ENCODE peak calls at places on chromosome 7, in five cellular contexts. F is GM12891, L is Panc1, A is stomach, K is breast epithelium. U is an unnamed sample.

GRCh38 chr7:107815254-107815882 is 12.3 kb upstream of the SLC26A3 start:
- DNase-seq in K (no peak), F (peak), A (no peak), L (no peak), U (no peak)

GRCh38 chr7:137454169-137455166 is 110.9 kb upstream of the PTN start:
- DNase-seq in K (peak), L (peak), F (no peak), A (no peak), U (no peak)

GRCh38 chr7:137266764-137267163 is 76.8 kb downstream of the PTN start:
- DNase-seq in A (no peak), L (no peak), F (no peak), K (no peak), U (no peak)

GRCh38 chr7:151904270-151904669 is 27.4 kb upstream of the PRKAG2 start:
- DNase-seq in L (no peak), K (no peak), A (no peak), F (no peak), U (no peak)

GRCh38 chr7:111198255-111198654 is 107.3 kb downstream of the LRRN3 start:
- DNase-seq in K (no peak), L (peak), A (no peak), F (no peak), U (no peak)

GRCh38 chr7:10998984-10999757 is 25.5 kb downstream of the PHF14 start:
- DNase-seq in A (no peak), K (no peak), F (no peak), L (no peak), U (no peak)

GRCh38 chr7:67788689-67789088 is 792.1 kb downstream of the TYW1 start:
- DNase-seq in L (no peak), A (no peak), F (no peak), K (no peak), U (no peak)

GRCh38 chr7:105268056-105268455 is 120.7 kb downstream of the SRPK2 start:
- DNase-seq in A (no peak), L (peak), F (no peak), K (no peak), U (no peak)

GRCh38 chr7:104955276-104955675 is 58.7 kb upstream of the KMT2E start:
- DNase-seq in F (no peak), L (no peak), A (no peak), K (no peak), U (no peak)

GRCh38 chr7:134724606-134725005 is 54.8 kb upstream of the CALD1 start:
- DNase-seq in K (no peak), F (no peak), L (peak), A (no peak), U (no peak)

GRCh38 chr7:45646996-45647411 is 72.8 kb downstream of the ADCY1 start:
- DNase-seq in A (peak), K (no peak), F (no peak), L (no peak), U (no peak)

GRCh38 chr7:2165610-2166594 is 66.8 kb downstream of the MAD1L1 start:
- DNase-seq in F (peak), L (no peak), A (no peak), K (no peak), U (no peak)

GRCh38 chr7:102991077-102991539 is 78.3 kb downstream of the LRRC17 start:
- DNase-seq in A (no peak), L (no peak), F (no peak), K (no peak), U (peak)

GRCh38 chr7:24025094-24025493 is 258.9 kb upstream of the NPY start:
- DNase-seq in L (no peak), F (no peak), A (no peak), K (no peak), U (no peak)

GRCh38 chr7:1351881-1352625 is 107.2 kb downstream of the MICALL2 start:
- DNase-seq in K (no peak), L (no peak), F (no peak), A (no peak), U (no peak)

GRCh38 chr7:41053830-41054229 is 649.1 kb downstream of the INHBA start:
- DNase-seq in F (no peak), K (no peak), A (no peak), L (no peak), U (no peak)

GRCh38 chr7:151389768-151390593 is 19.9 kb downstream of the WDR86 start:
- DNase-seq in K (no peak), A (no peak), F (no peak), L (no peak), U (no peak)

GRCh38 chr7:12161146-12161545 is 49.9 kb upstream of the TMEM106B start:
- DNase-seq in K (no peak), L (no peak), F (no peak), A (no peak), U (no peak)

GRCh38 chr7:95295399-95295798 is 28.9 kb downstream of the PON1 start:
- DNase-seq in K (no peak), F (no peak), L (no peak), A (no peak), U (no peak)

GRCh38 chr7:95297041-95297440 is 27.3 kb downstream of the PON1 start:
- DNase-seq in K (no peak), F (no peak), L (no peak), A (no peak), U (no peak)

GRCh38 chr7:95298091-95298490 is 26.2 kb downstream of the PON1 start:
- DNase-seq in F (no peak), L (no peak), K (no peak), A (no peak), U (no peak)

DNA sequence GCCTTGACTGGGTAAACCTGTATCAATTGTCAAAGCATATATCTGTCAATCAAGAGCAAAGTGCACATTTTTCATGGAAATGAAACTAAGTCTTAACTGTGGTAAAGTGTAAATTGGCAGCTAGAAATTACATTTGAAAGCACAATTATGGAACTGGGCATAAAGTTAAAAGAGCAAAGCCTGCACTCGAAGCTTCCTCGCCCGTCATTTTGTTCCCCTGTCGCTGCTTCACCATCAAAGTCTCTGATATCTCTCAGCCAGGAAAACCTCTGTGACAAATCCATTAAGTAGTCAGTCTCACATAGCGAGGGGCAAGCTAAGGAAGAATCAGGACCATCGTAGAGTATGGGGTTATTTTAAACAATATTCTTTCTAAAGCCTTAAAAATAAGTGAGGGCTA is 27.9 kb downstream of the PON1 start:
- DNase-seq in L (no peak), A (no peak), K (no peak), F (no peak), U (no peak)
- TF ChIP-seq POLR2AphosphoS5 in L (no peak), A (no peak), K (no peak), F (no peak), U (no peak)

GRCh38 chr7:101288439-101288838 is 33.2 kb downstream of the IFT22 start:
- DNase-seq in A (no peak), F (no peak), K (no peak), L (no peak), U (no peak)

GRCh38 chr7:101285171-101285570 is 36.4 kb downstream of the IFT22 start:
- DNase-seq in K (no peak), F (no peak), L (no peak), A (no peak), U (no peak)

GRCh38 chr7:101287032-101287431 is 34.6 kb downstream of the IFT22 start:
- DNase-seq in A (no peak), F (no peak), K (no peak), L (no peak), U (peak)
- TF ChIP-seq POLR2AphosphoS5 in A (no peak), F (no peak), K (no peak), L (no peak), U (no peak)

GRCh38 chr7:139648941-139649425 is 125.5 kb downstream of the CLEC2L start:
- DNase-seq in F (peak), K (no peak), A (peak), L (no peak), U (peak)
- TF ChIP-seq POLR2AphosphoS5 in F (no peak), K (no peak), A (no peak), L (no peak), U (no peak)

GRCh38 chr7:5677538-5678294 is 103.7 kb downstream of the RNF216 start:
- DNase-seq in A (peak), F (no peak), L (no peak), K (no peak), U (no peak)
- TF ChIP-seq POLR2AphosphoS5 in A (no peak), F (no peak), L (no peak), K (no peak), U (no peak)

GRCh38 chr7:48296976-48297375 is 125.7 kb downstream of the ABCA13 start:
- DNase-seq in K (no peak), L (no peak), A (no peak), F (no peak), U (no peak)

GRCh38 chr7:48299580-48300169 is 128.4 kb downstream of the ABCA13 start:
- DNase-seq in F (peak), K (peak), L (peak), A (no peak), U (peak)

GRCh38 chr7:48300301-48300700 is 129.0 kb downstream of the ABCA13 start:
- DNase-seq in K (no peak), F (no peak), A (no peak), L (no peak), U (no peak)

GRCh38 chr7:48301201-48301600 is 129.9 kb downstream of the ABCA13 start:
- DNase-seq in K (no peak), L (no peak), A (no peak), F (no peak), U (no peak)

DNA sequence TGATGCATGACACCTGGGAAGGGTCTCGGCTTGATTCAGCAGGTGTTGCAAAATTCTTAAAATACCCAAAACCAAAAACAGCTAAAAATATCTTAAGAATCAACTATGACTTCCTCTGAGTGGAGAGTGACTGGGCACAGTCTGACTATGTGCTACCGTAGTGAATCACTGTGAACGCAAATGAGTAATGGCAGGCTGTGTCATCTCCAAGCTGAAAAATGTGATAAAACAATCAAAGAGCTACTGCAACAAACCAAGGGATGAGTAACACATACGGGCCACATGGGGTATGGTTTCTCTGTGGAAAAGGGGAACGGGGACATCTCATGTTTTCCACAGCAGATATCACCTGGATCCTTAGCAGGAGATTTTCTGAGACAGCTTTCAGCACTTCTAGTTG is 127.5 kb downstream of the ABCA13 start:
- DNase-seq in L (peak), K (no peak), F (no peak), A (no peak), U (no peak)
- TF ChIP-seq POLR2AphosphoS5 in L (no peak), K (no peak), F (no peak), A (no peak), U (no peak)

GRCh38 chr7:18550574-18550973 is 55.0 kb downstream of the HDAC9 start:
- DNase-seq in L (no peak), F (no peak), A (no peak), K (no peak), U (no peak)

GRCh38 chr7:18548569-18548968 is 53.0 kb downstream of the HDAC9 start:
- DNase-seq in A (no peak), K (no peak), L (no peak), F (no peak), U (no peak)

GRCh38 chr7:18546576-18546975 is 51.0 kb downstream of the HDAC9 start:
- DNase-seq in F (no peak), L (no peak), K (no peak), A (no peak), U (no peak)

GRCh38 chr7:18552311-18552916 is 56.9 kb downstream of the HDAC9 start:
- DNase-seq in L (no peak), K (no peak), F (no peak), A (no peak), U (no peak)

DNA sequence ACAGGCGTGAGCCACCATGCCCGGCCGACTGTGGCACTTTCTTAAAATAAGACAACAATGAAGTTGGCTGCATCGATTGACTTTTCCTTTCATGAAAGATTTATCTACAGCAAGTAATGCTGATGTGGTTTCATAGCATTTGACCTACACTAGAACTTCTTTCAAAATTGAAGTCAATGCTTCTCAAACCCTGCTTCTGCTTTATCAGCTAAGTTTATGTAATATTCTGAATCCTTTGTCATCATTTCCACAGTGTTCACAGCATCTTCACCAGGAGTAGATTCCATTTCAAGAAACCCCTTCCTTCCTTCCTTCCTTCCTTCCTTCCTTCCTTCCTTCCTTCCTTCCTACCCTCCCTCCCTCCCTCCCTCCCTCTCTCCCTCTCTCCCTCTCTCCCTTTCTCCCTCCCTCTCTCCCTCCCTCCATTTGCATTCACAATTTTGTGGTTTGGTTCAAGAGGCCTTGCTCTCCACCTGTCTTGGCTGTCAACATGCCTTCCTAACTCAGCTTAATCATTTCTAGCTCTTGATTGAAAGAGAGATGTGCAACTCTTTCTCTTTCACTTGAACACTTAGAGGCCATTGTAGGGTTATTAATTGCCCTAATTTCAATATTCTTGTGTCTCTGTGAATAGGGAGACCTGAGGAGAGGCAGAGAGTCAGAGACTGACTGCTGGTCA is 52.1 kb downstream of the HDAC9 start:
- DNase-seq in F (no peak), L (no peak), K (no peak), A (no peak), U (no peak)
- TF ChIP-seq POLR2AphosphoS5 in F (no peak), L (no peak), K (no peak), A (no peak), U (no peak)

GRCh38 chr7:100466830-100467605 is 3.0 kb upstream of the SPACDR start:
- DNase-seq in K (no peak), A (no peak), F (no peak), L (no peak), U (no peak)

GRCh38 chr7:100471021-100471420 is 7.0 kb upstream of the SPACDR start:
- DNase-seq in F (no peak), K (no peak), A (no peak), L (no peak), U (no peak)

GRCh38 chr7:100472121-100472851 is 6.7 kb downstream of the TSC22D4 start:
- DNase-seq in K (no peak), L (no peak), A (no peak), F (no peak), U (no peak)

GRCh38 chr7:100467638-100468373 is 3.7 kb upstream of the SPACDR start:
- DNase-seq in F (no peak), L (no peak), A (no peak), K (no peak), U (no peak)

DNA sequence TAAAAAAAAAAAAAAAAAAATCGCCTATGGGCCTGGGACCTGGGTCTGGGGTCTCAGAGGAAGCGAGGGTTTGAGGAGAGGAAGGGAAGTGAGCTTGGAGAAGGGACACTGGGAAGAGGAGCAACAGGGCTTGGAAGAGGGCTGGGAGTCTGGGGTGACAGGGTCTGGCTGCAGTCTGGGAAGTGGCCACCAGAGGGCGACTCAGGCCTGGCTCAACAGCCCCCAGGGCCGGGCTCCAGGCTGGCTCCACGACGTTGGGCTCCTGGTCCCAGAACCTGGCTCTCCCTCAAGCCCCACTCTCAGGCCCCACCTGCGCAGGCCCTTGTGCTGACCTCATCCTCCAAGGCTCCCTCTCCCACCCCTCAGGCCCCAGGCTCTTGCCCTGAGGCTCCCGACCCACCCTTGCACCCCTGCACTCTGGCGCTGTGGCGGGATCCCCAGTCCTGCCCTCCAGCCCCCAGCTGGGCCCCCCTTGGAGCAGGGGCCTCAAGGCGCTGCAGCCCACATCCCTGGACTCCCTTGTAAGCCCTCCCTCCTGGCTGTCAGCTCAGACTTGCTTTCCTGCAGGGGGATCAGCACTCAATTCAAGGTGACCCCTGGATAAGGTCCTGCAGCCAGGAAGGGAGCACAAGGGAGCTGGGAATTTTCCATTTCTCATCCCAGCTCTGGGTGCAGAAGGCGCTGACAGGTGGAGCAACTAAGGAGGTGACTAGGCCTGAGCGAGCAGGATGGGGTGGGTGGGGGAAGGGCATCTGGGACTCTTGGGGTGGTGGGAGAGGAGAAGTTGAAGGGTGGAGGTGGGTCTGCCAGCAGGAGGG is 5.4 kb upstream of the SPACDR start:
- DNase-seq in K (peak), L (peak), A (peak), F (peak), U (no peak)
- TF ChIP-seq POLR2AphosphoS5 in K (peak), L (peak), A (no peak), F (no peak), U (no peak)

GRCh38 chr7:101754432-101755159 is 62.8 kb upstream of the CUX1 start:
- DNase-seq in L (no peak), A (no peak), F (no peak), K (no peak), U (no peak)
- TF ChIP-seq POLR2AphosphoS5 in L (no peak), A (no peak), F (no peak), K (no peak), U (no peak)

GRCh38 chr7:5636914-5637313 is 144.5 kb downstream of the RNF216 start:
- DNase-seq in A (peak), K (peak), F (no peak), L (no peak), U (no peak)
- TF ChIP-seq POLR2AphosphoS5 in A (no peak), K (no peak), F (no peak), L (no peak), U (no peak)